ENCODE peak calls at places on chromosomes 4 and X, in four cellular contexts. M is breast epithelium, W is ovary, J is adrenal gland. H is an unnamed sample. For H3K4me1, the result is how much of the 10 kb centered on the place peaks cover.

GRCh38 chr4:88919056-88919455 is 137.9 kb downstream of the FAM13A start:
- DNase-seq in J (no peak), W (no peak), M (no peak), H (no peak)

GRCh38 chr4:53587123-53587522 is 4.2 kb downstream of the LNX1 start:
- DNase-seq in W (no peak), J (no peak), M (no peak), H (no peak)

GRCh38 chrX:51568586-51568985 is 50.1 kb downstream of the CENPVL3 start:
- DNase-seq in J (no peak), M (no peak), W (no peak), H (no peak)

GRCh38 chr4:44145868-44146267 is 302.7 kb downstream of the KCTD8 start:
- DNase-seq in J (no peak), W (no peak), M (no peak), H (no peak)

GRCh38 chr4:40626183-40626990 is 3.3 kb downstream of the RBM47 start:
- DNase-seq in M (no peak), J (peak), W (no peak), H (no peak)

GRCh38 chrX:136268051-136269048 is 17.1 kb upstream of the MAP7D3 start:
- DNase-seq in M (no peak), J (peak), W (no peak), H (no peak)

GRCh38 chr4:103046416-103047290 is 27.1 kb upstream of the SLC9B1 start:
- DNase-seq in M (no peak), W (no peak), J (peak), H (no peak)

GRCh38 chr4:72817012-72817411 is 248.0 kb upstream of the ADAMTS3 start:
- DNase-seq in W (no peak), M (no peak), J (no peak), H (no peak)

GRCh38 chr4:159012381-159012780 is 90.5 kb upstream of the RAPGEF2 start:
- DNase-seq in J (no peak), M (no peak), W (no peak), H (no peak)

GRCh38 chr4:113071811-113072210 is 22.4 kb downstream of the ANK2 start:
- DNase-seq in J (no peak), M (no peak), W (no peak), H (no peak)

GRCh38 chrX:10015711-10016515 is 48.8 kb downstream of the CLDN34 start:
- DNase-seq in W (peak), J (peak), M (no peak), H (peak)

GRCh38 chr4:168409089-168409801 is 71.0 kb downstream of the DDX60L start:
- DNase-seq in J (no peak), W (no peak), M (no peak), H (peak)

GRCh38 chr4:173167793-173168395 is 717 bp upstream of the GALNT7 start:
- DNase-seq in M (no peak), W (no peak), J (no peak), H (no peak)

GRCh38 chr4:85291226-85291625 is 183.7 kb upstream of the ARHGAP24 start:
- DNase-seq in J (no peak), W (no peak), M (no peak), H (no peak)

DNA sequence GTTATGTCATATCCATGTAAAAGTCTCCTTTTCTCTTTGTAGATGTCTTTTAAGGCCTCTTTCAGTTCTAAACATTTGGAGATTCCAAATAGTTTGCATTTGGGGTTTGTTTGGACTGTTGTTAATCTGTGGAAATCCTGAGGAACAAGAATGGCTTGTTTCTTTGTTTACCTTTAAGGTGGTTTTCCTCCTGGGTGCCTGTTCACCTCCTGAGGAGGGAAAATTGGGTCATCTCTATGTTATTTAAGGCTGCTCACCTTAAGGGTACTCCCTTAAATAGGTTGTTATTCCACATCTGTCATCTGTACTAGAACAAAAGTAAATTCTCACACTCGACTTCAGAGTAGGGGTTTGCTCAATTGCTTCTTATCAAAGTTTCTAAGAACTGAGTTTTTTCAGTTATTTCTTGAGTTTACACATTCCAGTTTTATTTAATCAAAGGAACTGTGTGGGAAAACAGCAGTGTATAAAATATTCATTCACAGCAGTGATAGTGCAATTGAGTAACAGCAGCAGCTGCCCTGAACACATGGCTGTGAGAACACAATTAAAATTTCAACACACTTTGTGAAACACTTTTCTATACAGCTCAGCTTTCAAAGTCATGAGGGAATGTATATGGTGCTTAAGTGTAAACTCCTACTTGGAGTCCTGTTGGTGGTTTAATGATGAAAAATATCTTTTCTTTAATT is 238.5 kb upstream of the PGRMC2 start:
- DNase-seq in J (no peak), W (no peak), M (no peak), H (no peak)
- H3K4me1 ChIP-seq in J (under half), W (under half), M (under half), H (under half)

GRCh38 chrX:152943826-152944225 is 46.0 kb downstream of the ZNF185 start:
- DNase-seq in W (no peak), M (no peak), J (no peak), H (no peak)
- TF ChIP-seq POLR2A in W (no peak), M (no peak), J (no peak), H (no peak)

GRCh38 chr4:165872443-165873297 is at the start of gene TLL1:
- DNase-seq in M (no peak), W (no peak), J (no peak), H (peak)
- H3K4me3 ChIP-seq in M (peak), W (peak), J (no peak), H (peak)

GRCh38 chr4:4668355-4669210 is 126.7 kb upstream of the STX18 start:
- DNase-seq in M (no peak), W (no peak), J (no peak), H (no peak)
- H3K4me1 ChIP-seq in M (under half), W (under half), J (under half), H (under half)

GRCh38 chr4:960140-960735 is 13.1 kb downstream of the DGKQ start:
- DNase-seq in W (no peak), M (no peak), J (no peak), H (no peak)
- TF ChIP-seq POLR2A in W (no peak), M (no peak), J (no peak), H (no peak)

GRCh38 chr4:125316391-125316780 is 1.6 kb downstream of the FAT4 start:
- DNase-seq in J (no peak), M (no peak), W (no peak), H (peak)
- H3K4me3 ChIP-seq in J (no peak), M (peak), W (peak), H (peak)

GRCh38 chrX:154353172-154353843 is 21.1 kb downstream of the FLNA start:
- DNase-seq in W (no peak), M (no peak), J (no peak), H (no peak)
- H3K4me1 ChIP-seq in W (under half), M (under half), J (under half), H (under half)

GRCh38 chr4:80566203-80566872 is 230.8 kb downstream of the CFAP299 start:
- DNase-seq in J (no peak), M (no peak), W (no peak), H (no peak)
- TF ChIP-seq POLR2A in J (no peak), M (no peak), W (no peak), H (no peak)

H was measured in heart left ventricle.